ENCODE peak calls at places on chromosomes 13 and 19, in seven cellular contexts. S is Ammon's horn, N is neural crest cell, M is body of pancreas, E is brain microvascular endothelial cell, K is HTR-8/SVneo, Q is iPS-NIHi11. R is an unnamed sample.

GRCh38 chr13:22053053-22053452 is 382.2 kb downstream of the FGF9 start:
- DNase-seq in S (no peak), N (no peak), M (no peak), E (no peak), K (no peak), Q (no peak), R (no peak)

GRCh38 chr13:30362869-30363268 is 55.5 kb upstream of the KATNAL1 start:
- DNase-seq in S (no peak), N (no peak), M (no peak), E (no peak), K (no peak), Q (no peak), R (no peak)

GRCh38 chr13:92843549-92843948 is 383.1 kb upstream of the GPC6 start:
- DNase-seq in S (no peak), N (no peak), M (no peak), E (no peak), K (no peak), Q (no peak), R (peak)

GRCh38 chr19:45442927-45443461 is 19.3 kb upstream of the ERCC1 start:
- DNase-seq in S (peak), N (peak), M (no peak), E (peak), K (no peak), Q (no peak), R (no peak)

GRCh38 chr19:53870485-53870844 is 2.8 kb downstream of the MYADM start:
- DNase-seq in S (peak), N (no peak), M (no peak), E (no peak), K (no peak), Q (no peak), R (no peak)

GRCh38 chr19:2033115-2033824 is 17.8 kb upstream of the BTBD2 start:
- DNase-seq in S (no peak), N (no peak), M (no peak), E (no peak), K (no peak), Q (no peak), R (no peak)

GRCh38 chr13:99961634-99962033 is 9.9 kb downstream of the ZIC5 start:
- DNase-seq in S (peak), N (no peak), M (no peak), E (no peak), K (no peak), Q (no peak), R (peak)

GRCh38 chr13:40941581-40941980 is 77.5 kb downstream of the ELF1 start:
- DNase-seq in S (no peak), N (no peak), M (no peak), E (no peak), K (no peak), Q (no peak), R (no peak)

GRCh38 chr19:42065511-42065910 is 4.5 kb downstream of the GRIK5 start:
- DNase-seq in S (no peak), N (no peak), M (no peak), E (no peak), K (no peak), Q (no peak), R (no peak)

GRCh38 chr19:38508507-38508906 is 75.0 kb downstream of the RYR1 start:
- DNase-seq in S (no peak), N (no peak), M (no peak), E (no peak), K (no peak), Q (no peak), R (no peak)

GRCh38 chr13:111005808-111006494 is 91.1 kb upstream of the ANKRD10 start:
- DNase-seq in S (no peak), N (no peak), M (peak), E (peak), K (no peak), Q (no peak), R (no peak)

GRCh38 chr13:43263047-43263446 is 239.7 kb downstream of the DNAJC15 start:
- DNase-seq in S (no peak), N (no peak), M (no peak), E (no peak), K (no peak), Q (no peak), R (no peak)

GRCh38 chr13:41694902-41695301 is 237.6 kb downstream of the RGCC start:
- DNase-seq in S (no peak), N (no peak), M (peak), E (peak), K (peak), Q (no peak), R (peak)

GRCh38 chr13:78323848-78324247 is 279.5 kb downstream of the POU4F1 start:
- DNase-seq in S (no peak), N (no peak), M (no peak), E (no peak), K (peak), Q (no peak), R (no peak)

GRCh38 chr13:100520936-100521765 is 67.4 kb downstream of the GGACT start:
- DNase-seq in S (no peak), N (peak), M (no peak), E (no peak), K (no peak), Q (peak), R (no peak)

GRCh38 chr19:13132471-13133166 is 14.6 kb downstream of the NACC1 start:
- DNase-seq in S (no peak), N (no peak), M (no peak), E (peak), K (peak), Q (no peak), R (no peak)

GRCh38 chr19:38285567-38285966 is 18.5 kb upstream of the C19orf33 start:
- DNase-seq in S (no peak), N (no peak), M (no peak), E (no peak), K (no peak), Q (no peak), R (no peak)

GRCh38 chr19:7395793-7396192 is 47.1 kb downstream of the ARHGEF18 start:
- DNase-seq in S (no peak), N (no peak), M (no peak), E (no peak), K (no peak), Q (no peak), R (no peak)

GRCh38 chr19:10043286-10043927 is 30.1 kb downstream of the RDH8 start:
- DNase-seq in S (no peak), N (no peak), M (no peak), E (peak), K (no peak), Q (no peak), R (no peak)

GRCh38 chr19:31349160-31349881 is at the start of gene TSHZ3:
- DNase-seq in S (peak), N (peak), M (peak), E (peak), K (peak), Q (peak), R (peak)

GRCh38 chr19:29326849-29327840 is 114.2 kb upstream of the UQCRFS1 start:
- DNase-seq in S (no peak), N (no peak), M (no peak), E (no peak), K (no peak), Q (peak), R (no peak)

GRCh38 chr19:42352893-42353259 is 27.4 kb downstream of the MEGF8 start:
- DNase-seq in S (no peak), N (no peak), M (no peak), E (no peak), K (no peak), Q (no peak), R (no peak)

GRCh38 chr19:46670874-46671273 is 9.9 kb upstream of the DACT3 start:
- DNase-seq in S (no peak), N (no peak), M (no peak), E (no peak), K (no peak), Q (no peak), R (no peak)

GRCh38 chr13:31166591-31166990 is 4.9 kb upstream of the HSPH1 start:
- DNase-seq in S (no peak), N (no peak), M (no peak), E (no peak), K (no peak), Q (no peak), R (no peak)

GRCh38 chr19:10290876-10291553 is 1.3 kb downstream of the ICAM5 start:
- DNase-seq in S (peak), N (no peak), M (no peak), E (no peak), K (peak), Q (peak), R (no peak)

GRCh38 chr19:31112158-31112557 is 237.1 kb downstream of the TSHZ3 start:
- DNase-seq in S (no peak), N (no peak), M (no peak), E (no peak), K (no peak), Q (no peak), R (no peak)

R was measured in astrocyte of the cerebellum.